ENCODE peak calls at places on chromosomes 7 and 10, in seven cellular contexts. D, Z, A, B, F, M and W are unnamed samples.

GRCh38 chr7:46145412-46145811 is 224.3 kb upstream of the IGFBP3 start:
- DNase-seq in D (no peak), Z (peak), A (no peak), B (peak), F (peak), M (peak), W (no peak)

GRCh38 chr7:143385891-143386781 is 5.0 kb downstream of the ZYX start:
- DNase-seq in D (no peak), Z (no peak), A (no peak), B (no peak), F (no peak), M (no peak), W (no peak)

GRCh38 chr10:130631139-130631864 is 495.1 kb downstream of the GLRX3 start:
- DNase-seq in D (no peak), Z (no peak), A (no peak), B (no peak), F (no peak), M (no peak), W (no peak)

GRCh38 chr7:27928001-27928400 is 188.0 kb downstream of the TAX1BP1 start:
- DNase-seq in D (no peak), Z (no peak), A (no peak), B (no peak), F (no peak), M (no peak), W (no peak)

GRCh38 chr10:3784510-3785250 is at the start of gene KLF6:
- DNase-seq in D (no peak), Z (no peak), A (peak), B (peak), F (no peak), M (peak), W (no peak)

GRCh38 chr7:128259131-128260056 is 18.3 kb downstream of the LEP start:
- DNase-seq in D (no peak), Z (no peak), A (no peak), B (peak), F (no peak), M (no peak), W (peak)

GRCh38 chr10:101467286-101467770 is 113.4 kb downstream of the BTRC start:
- DNase-seq in D (no peak), Z (no peak), A (no peak), B (peak), F (peak), M (peak), W (peak)

GRCh38 chr7:42170724-42171123 is 66.3 kb downstream of the GLI3 start:
- DNase-seq in D (no peak), Z (no peak), A (no peak), B (no peak), F (no peak), M (no peak), W (no peak)

GRCh38 chr7:14899065-14899464 is 3.5 kb downstream of the DGKB start:
- DNase-seq in D (no peak), Z (no peak), A (no peak), B (peak), F (no peak), M (no peak), W (no peak)

DNA sequence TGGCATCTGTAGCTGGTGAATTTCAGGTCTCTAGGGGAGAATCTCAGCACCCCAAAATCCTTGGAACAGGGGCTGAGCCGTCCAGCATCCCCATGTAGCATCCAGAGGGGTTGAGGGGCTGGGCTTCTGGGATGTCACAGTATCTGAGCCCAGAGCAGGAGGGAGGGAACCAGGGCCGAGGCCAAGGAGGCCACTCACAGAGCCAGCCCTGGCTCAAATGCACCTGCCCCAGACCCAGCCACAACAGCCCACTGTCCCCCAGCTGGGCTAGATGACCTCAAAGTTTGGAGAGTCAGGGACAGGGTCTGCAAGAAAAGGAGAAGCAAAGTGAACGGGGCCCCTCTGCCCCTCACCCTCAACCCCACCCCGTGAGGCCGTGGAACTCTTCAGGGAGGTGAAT is 22.3 kb downstream of the VSIR start:
- DNase-seq in D (no peak), Z (no peak), A (no peak), B (no peak), F (no peak), M (no peak), W (no peak)
- H3K27ac ChIP-seq in D (no peak), Z (no peak), A (peak), B (no peak), F (no peak), M (no peak), W (no peak)

GRCh38 chr7:92697012-92697411 is 106.8 kb upstream of the FAM133B start:
- DNase-seq in D (no peak), Z (no peak), A (no peak), B (no peak), F (no peak), M (no peak), W (no peak)
- H3K27ac ChIP-seq in D (no peak), Z (no peak), A (peak), B (peak), F (peak), M (peak), W (no peak)

DNA sequence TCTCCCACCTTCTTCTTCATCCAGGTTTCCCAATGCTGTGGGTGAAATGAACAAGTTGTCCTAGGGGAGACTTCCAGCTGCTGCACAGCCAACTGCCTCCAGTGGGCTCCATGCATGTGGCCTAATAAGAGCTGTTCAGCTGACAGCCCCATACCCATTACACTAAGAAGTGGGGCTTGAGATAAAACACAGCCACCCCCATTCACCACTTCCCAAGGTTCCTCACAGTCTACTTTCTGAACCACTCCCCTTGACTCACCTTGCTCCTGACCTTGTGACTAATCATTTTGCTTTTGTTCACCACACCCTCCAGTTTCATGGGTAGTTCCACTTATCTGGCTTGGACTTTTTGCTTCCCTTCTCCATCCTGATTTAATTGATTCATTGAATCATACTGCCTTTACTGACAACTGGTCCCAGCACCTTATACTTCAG is 119.3 kb downstream of the CABCOCO1 start:
- DNase-seq in D (no peak), Z (no peak), A (no peak), B (no peak), F (no peak), M (no peak), W (peak)
- H3K27ac ChIP-seq in D (no peak), Z (no peak), A (no peak), B (no peak), F (no peak), M (no peak), W (no peak)

GRCh38 chr10:87092356-87092860 is 2.2 kb downstream of the GLUD1 start:
- DNase-seq in D (no peak), Z (no peak), A (no peak), B (peak), F (no peak), M (no peak), W (no peak)
- H3K27ac ChIP-seq in D (peak), Z (no peak), A (peak), B (peak), F (peak), M (peak), W (peak)

DNA sequence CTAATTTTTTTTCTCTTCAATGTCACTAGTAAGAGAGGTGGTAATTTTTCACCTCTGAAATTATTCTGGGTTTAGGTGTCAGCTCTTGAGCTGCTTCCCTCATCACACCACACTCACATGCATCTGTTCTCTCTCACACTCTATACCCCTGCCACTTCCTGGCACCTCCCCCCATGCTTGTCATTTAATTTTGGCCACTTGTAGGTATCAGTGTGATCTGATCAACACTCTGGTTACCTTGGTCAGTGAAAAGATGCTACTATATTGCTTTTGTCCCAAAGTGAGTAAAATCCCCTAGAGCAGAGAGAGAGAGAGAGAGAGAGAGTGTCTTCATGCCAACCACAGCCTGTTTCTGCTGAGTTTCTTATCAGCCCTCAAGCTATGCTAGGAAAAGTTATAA is 42.5 kb downstream of the STK17A start:
- DNase-seq in D (no peak), Z (no peak), A (no peak), B (no peak), F (no peak), M (no peak), W (peak)
- H3K27ac ChIP-seq in D (no peak), Z (no peak), A (peak), B (no peak), F (no peak), M (no peak), W (peak)

DNA sequence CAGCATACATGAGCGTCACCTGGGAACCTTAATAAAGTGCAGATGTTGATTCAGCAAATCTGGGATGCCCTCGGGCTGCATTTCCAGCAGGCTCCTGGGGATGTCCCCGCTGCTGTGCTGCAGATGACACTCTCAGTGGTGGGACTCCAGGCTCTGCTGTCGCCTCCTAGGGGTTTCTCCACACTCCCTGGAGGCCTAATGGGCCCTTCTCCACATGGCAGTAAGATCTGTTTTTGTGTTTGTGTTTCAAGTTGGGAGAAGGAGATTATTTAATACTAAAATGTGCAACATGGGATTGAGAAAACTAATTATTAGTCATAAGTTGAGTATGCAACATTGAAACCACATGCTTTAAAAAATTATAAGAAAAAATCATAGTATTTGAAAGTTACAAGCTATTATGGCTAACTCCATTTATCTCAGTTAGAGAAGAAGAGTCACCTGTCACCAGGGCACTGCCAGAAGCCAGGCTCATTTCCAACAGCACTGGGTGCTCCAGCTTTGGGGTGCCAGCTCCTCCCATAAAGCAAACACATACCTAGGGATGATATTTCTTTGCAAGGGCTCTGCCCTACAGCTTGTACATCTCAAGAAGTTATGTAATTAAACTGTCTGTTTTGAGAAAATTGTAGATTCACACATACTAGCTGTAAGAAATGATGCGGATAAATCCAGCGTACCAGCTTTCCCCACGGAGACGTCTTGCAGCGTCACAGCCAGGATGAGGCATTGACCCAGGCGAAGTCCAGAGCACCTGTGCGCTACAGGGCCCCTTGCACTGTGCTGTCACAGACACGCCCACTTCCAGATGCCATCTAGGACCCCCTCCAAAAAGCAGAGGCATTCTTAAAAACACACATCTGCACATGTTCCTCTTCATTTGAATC is 106.4 kb downstream of the EGFR start:
- DNase-seq in D (no peak), Z (no peak), A (no peak), B (peak), F (no peak), M (no peak), W (no peak)
- H3K27ac ChIP-seq in D (no peak), Z (no peak), A (peak), B (peak), F (peak), M (no peak), W (no peak)